ENCODE peak calls at places on chromosomes 13 and 19, in four cellular contexts. One of them, this sample, is unnamed.

GRCh38 chr19:35017507-35017906 is 12.8 kb upstream of the SCN1B start:
- DNase-seq in neuronal stem cell: no peak
- DNase-seq in iris pigment epithelial cell: no peak
- DNase-seq in osteocyte: no peak
- DNase-seq in this sample: no peak

GRCh38 chr13:44267966-44268365 is 105.7 kb upstream of the SERP2 start:
- DNase-seq in iris pigment epithelial cell: peak; percentile 95
- DNase-seq in osteocyte: no peak
- DNase-seq in neuronal stem cell: no peak
- DNase-seq in this sample: no peak

GRCh38 chr19:7911509-7912143 is 3.0 kb upstream of the TGFBR3L start:
- DNase-seq in neuronal stem cell: no peak
- DNase-seq in osteocyte: no peak
- DNase-seq in iris pigment epithelial cell: no peak
- DNase-seq in this sample: no peak

GRCh38 chr19:7540761-7541480 is 5.4 kb downstream of the PNPLA6 start:
- DNase-seq in iris pigment epithelial cell: peak; percentile 54
- DNase-seq in osteocyte: peak; percentile 83
- DNase-seq in neuronal stem cell: no peak
- DNase-seq in this sample: no peak

GRCh38 chr13:59710995-59711701 is 452.6 kb downstream of the DIAPH3 start:
- DNase-seq in neuronal stem cell: no peak
- DNase-seq in osteocyte: no peak
- DNase-seq in iris pigment epithelial cell: no peak
- DNase-seq in this sample: no peak

GRCh38 chr19:16374436-16374835 is 49.8 kb downstream of the KLF2 start:
- DNase-seq in neuronal stem cell: no peak
- DNase-seq in osteocyte: no peak
- DNase-seq in iris pigment epithelial cell: no peak
- DNase-seq in this sample: no peak

GRCh38 chr13:41470187-41470586 is 12.8 kb downstream of the RGCC start:
- DNase-seq in neuronal stem cell: no peak
- DNase-seq in iris pigment epithelial cell: no peak
- DNase-seq in osteocyte: no peak
- DNase-seq in this sample: no peak

GRCh38 chr13:109844396-109844795 is 58.0 kb upstream of the IRS2 start:
- DNase-seq in neuronal stem cell: no peak
- DNase-seq in iris pigment epithelial cell: peak; percentile 61
- DNase-seq in osteocyte: no peak
- DNase-seq in this sample: no peak

GRCh38 chr13:111423168-111423785 is 102.8 kb downstream of the TEX29 start:
- DNase-seq in neuronal stem cell: no peak
- DNase-seq in osteocyte: no peak
- DNase-seq in iris pigment epithelial cell: no peak
- DNase-seq in this sample: no peak

GRCh38 chr13:76512676-76513277 is 373.4 kb downstream of the KCTD12 start:
- DNase-seq in iris pigment epithelial cell: peak; percentile 99
- DNase-seq in osteocyte: no peak
- DNase-seq in neuronal stem cell: no peak
- DNase-seq in this sample: no peak

GRCh38 chr19:1864480-1865171 is 1.2 kb upstream of the KLF16 start:
- DNase-seq in neuronal stem cell: peak; percentile 74
- DNase-seq in osteocyte: no peak
- DNase-seq in iris pigment epithelial cell: peak; percentile 46
- DNase-seq in this sample: peak; percentile 94

GRCh38 chr13:96650301-96650886 is 343.9 kb downstream of the OXGR1 start:
- DNase-seq in iris pigment epithelial cell: peak; percentile 94
- DNase-seq in neuronal stem cell: no peak
- DNase-seq in osteocyte: no peak
- DNase-seq in this sample: no peak

GRCh38 chr19:14300281-14300680 is 81.0 kb upstream of the ADGRE5 start:
- DNase-seq in neuronal stem cell: no peak
- DNase-seq in osteocyte: no peak
- DNase-seq in iris pigment epithelial cell: no peak
- DNase-seq in this sample: no peak

GRCh38 chr19:55141696-55142095 is 7.3 kb downstream of the TNNT1 start:
- DNase-seq in osteocyte: no peak
- DNase-seq in neuronal stem cell: no peak
- DNase-seq in iris pigment epithelial cell: no peak
- DNase-seq in this sample: no peak

GRCh38 chr19:28014821-28015405 is 1198.0 kb downstream of the UQCRFS1 start:
- DNase-seq in osteocyte: no peak
- DNase-seq in neuronal stem cell: no peak
- DNase-seq in iris pigment epithelial cell: no peak
- DNase-seq in this sample: no peak

GRCh38 chr13:26837102-26837501 is 76.5 kb upstream of the GPR12 start:
- DNase-seq in iris pigment epithelial cell: no peak
- DNase-seq in osteocyte: no peak
- DNase-seq in neuronal stem cell: no peak
- DNase-seq in this sample: no peak

GRCh38 chr13:32187651-32188050 is 127.5 kb downstream of the ZAR1L start:
- DNase-seq in osteocyte: no peak
- DNase-seq in neuronal stem cell: no peak
- DNase-seq in iris pigment epithelial cell: no peak
- DNase-seq in this sample: no peak

GRCh38 chr19:27867981-27868380 is 1345.0 kb downstream of the UQCRFS1 start:
- DNase-seq in neuronal stem cell: no peak
- DNase-seq in osteocyte: no peak
- DNase-seq in iris pigment epithelial cell: no peak
- DNase-seq in this sample: no peak

GRCh38 chr19:32910094-32910493 is 40.5 kb upstream of the SLC7A9 start:
- DNase-seq in neuronal stem cell: no peak
- DNase-seq in iris pigment epithelial cell: no peak
- DNase-seq in osteocyte: no peak
- DNase-seq in this sample: no peak

GRCh38 chr13:26305676-26306075 is 51.7 kb downstream of the CDK8 start:
- DNase-seq in neuronal stem cell: no peak
- DNase-seq in osteocyte: no peak
- DNase-seq in iris pigment epithelial cell: no peak
- DNase-seq in this sample: no peak

GRCh38 chr19:1321539-1321938 is 35.9 kb downstream of the EFNA2 start:
- DNase-seq in osteocyte: no peak
- DNase-seq in neuronal stem cell: no peak
- DNase-seq in iris pigment epithelial cell: no peak
- DNase-seq in this sample: no peak

GRCh38 chr19:47157455-47158321 is 27.1 kb downstream of the SAE1 start:
- DNase-seq in neuronal stem cell: peak; percentile 73
- DNase-seq in osteocyte: no peak
- DNase-seq in iris pigment epithelial cell: peak; percentile 77
- DNase-seq in this sample: no peak

GRCh38 chr19:34475026-34475974 is 6.3 kb upstream of the WTIP start:
- DNase-seq in neuronal stem cell: no peak
- DNase-seq in iris pigment epithelial cell: peak; percentile 89
- DNase-seq in osteocyte: no peak
- DNase-seq in this sample: peak; percentile 28

GRCh38 chr19:18020212-18021067 is 12.5 kb downstream of the ARRDC2 start:
- DNase-seq in iris pigment epithelial cell: peak; percentile 60
- DNase-seq in osteocyte: no peak
- DNase-seq in neuronal stem cell: no peak
- DNase-seq in this sample: peak; percentile 96

GRCh38 chr13:112812306-112813034 is 122.6 kb downstream of the ATP11A start:
- DNase-seq in osteocyte: peak; percentile 76
- DNase-seq in iris pigment epithelial cell: no peak
- DNase-seq in neuronal stem cell: no peak
- DNase-seq in this sample: peak; percentile 85

This sample was measured in mesenteric fat pad.